ENCODE peak calls at places on chromosome 3, in nine cellular contexts. One of them, this sample, is unnamed.

GRCh38 chr3:169822983-169823382 is 10.3 kb upstream of the LRRC34 start:
- DNase-seq in nephron progenitor cell: no peak
- DNase-seq in progenitor cell of endocrine pancreas: no peak
- DNase-seq in astrocyte: no peak
- DNase-seq in body of pancreas: no peak
- DNase-seq in astrocyte of the spinal cord: no peak
- DNase-seq in CD4-positive, alpha-beta T cell: no peak
- DNase-seq in natural killer cell: no peak
- DNase-seq in bronchial epithelial cell: no peak
- DNase-seq in this sample: no peak

GRCh38 chr3:17431004-17431403 is 311.4 kb downstream of the TBC1D5 start:
- DNase-seq in CD4-positive, alpha-beta T cell: no peak
- DNase-seq in body of pancreas: no peak
- DNase-seq in progenitor cell of endocrine pancreas: no peak
- DNase-seq in nephron progenitor cell: no peak
- DNase-seq in bronchial epithelial cell: peak
- DNase-seq in natural killer cell: no peak
- DNase-seq in astrocyte of the spinal cord: peak
- DNase-seq in astrocyte: peak
- DNase-seq in this sample: no peak

GRCh38 chr3:12194669-12195161 is 36.0 kb upstream of the TIMP4 start:
- DNase-seq in progenitor cell of endocrine pancreas: no peak
- DNase-seq in CD4-positive, alpha-beta T cell: no peak
- DNase-seq in body of pancreas: no peak
- DNase-seq in nephron progenitor cell: no peak
- DNase-seq in natural killer cell: no peak
- DNase-seq in astrocyte: no peak
- DNase-seq in astrocyte of the spinal cord: no peak
- DNase-seq in bronchial epithelial cell: no peak
- DNase-seq in this sample: no peak

GRCh38 chr3:48970568-48970967 is 19.5 kb upstream of the P4HTM start:
- DNase-seq in progenitor cell of endocrine pancreas: no peak
- DNase-seq in natural killer cell: no peak
- DNase-seq in CD4-positive, alpha-beta T cell: no peak
- DNase-seq in astrocyte: no peak
- DNase-seq in astrocyte of the spinal cord: no peak
- DNase-seq in nephron progenitor cell: no peak
- DNase-seq in body of pancreas: no peak
- DNase-seq in bronchial epithelial cell: no peak
- DNase-seq in this sample: no peak

GRCh38 chr3:45984331-45985312 is 11.0 kb downstream of the FYCO1 start:
- DNase-seq in CD4-positive, alpha-beta T cell: no peak
- DNase-seq in nephron progenitor cell: no peak
- DNase-seq in body of pancreas: no peak
- DNase-seq in astrocyte: no peak
- DNase-seq in astrocyte of the spinal cord: peak
- DNase-seq in progenitor cell of endocrine pancreas: no peak
- DNase-seq in bronchial epithelial cell: no peak
- DNase-seq in natural killer cell: no peak
- DNase-seq in this sample: no peak

GRCh38 chr3:161423911-161424522 is 52.7 kb upstream of the SPTSSB start:
- DNase-seq in progenitor cell of endocrine pancreas: no peak
- DNase-seq in astrocyte of the spinal cord: peak
- DNase-seq in CD4-positive, alpha-beta T cell: no peak
- DNase-seq in bronchial epithelial cell: peak
- DNase-seq in nephron progenitor cell: no peak
- DNase-seq in body of pancreas: no peak
- DNase-seq in natural killer cell: no peak
- DNase-seq in astrocyte: no peak
- DNase-seq in this sample: no peak

GRCh38 chr3:159260049-159260662 is 458.3 kb downstream of the MFSD1 start:
- DNase-seq in body of pancreas: peak
- DNase-seq in astrocyte: peak
- DNase-seq in progenitor cell of endocrine pancreas: peak
- DNase-seq in astrocyte of the spinal cord: peak
- DNase-seq in nephron progenitor cell: peak
- DNase-seq in bronchial epithelial cell: peak
- DNase-seq in natural killer cell: no peak
- DNase-seq in CD4-positive, alpha-beta T cell: no peak
- DNase-seq in this sample: no peak

GRCh38 chr3:164459526-164460151 is 618.7 kb downstream of the SI start:
- DNase-seq in natural killer cell: no peak
- DNase-seq in CD4-positive, alpha-beta T cell: no peak
- DNase-seq in astrocyte of the spinal cord: no peak
- DNase-seq in nephron progenitor cell: no peak
- DNase-seq in astrocyte: no peak
- DNase-seq in progenitor cell of endocrine pancreas: no peak
- DNase-seq in body of pancreas: no peak
- DNase-seq in bronchial epithelial cell: no peak
- DNase-seq in this sample: no peak

GRCh38 chr3:138434276-138434874 is at the start of gene ESYT3:
- DNase-seq in bronchial epithelial cell: peak
- DNase-seq in body of pancreas: peak
- DNase-seq in progenitor cell of endocrine pancreas: peak
- DNase-seq in astrocyte of the spinal cord: peak
- DNase-seq in nephron progenitor cell: peak
- DNase-seq in natural killer cell: no peak
- DNase-seq in CD4-positive, alpha-beta T cell: no peak
- DNase-seq in astrocyte: peak
- DNase-seq in this sample: peak

GRCh38 chr3:111617912-111618601 is 22.9 kb upstream of the ZBED2 start:
- DNase-seq in body of pancreas: no peak
- DNase-seq in astrocyte: no peak
- DNase-seq in astrocyte of the spinal cord: no peak
- DNase-seq in CD4-positive, alpha-beta T cell: no peak
- DNase-seq in natural killer cell: no peak
- DNase-seq in nephron progenitor cell: no peak
- DNase-seq in bronchial epithelial cell: peak
- DNase-seq in progenitor cell of endocrine pancreas: no peak
- DNase-seq in this sample: no peak

GRCh38 chr3:171810278-171811058 is at the start of gene PLD1:
- DNase-seq in natural killer cell: peak
- DNase-seq in progenitor cell of endocrine pancreas: peak
- DNase-seq in astrocyte of the spinal cord: no peak
- DNase-seq in bronchial epithelial cell: peak
- DNase-seq in CD4-positive, alpha-beta T cell: peak
- DNase-seq in astrocyte: peak
- DNase-seq in body of pancreas: peak
- DNase-seq in nephron progenitor cell: peak
- DNase-seq in this sample: peak

GRCh38 chr3:40885423-40885822 is 313.9 kb upstream of the CTNNB1 start:
- DNase-seq in astrocyte: no peak
- DNase-seq in natural killer cell: no peak
- DNase-seq in progenitor cell of endocrine pancreas: no peak
- DNase-seq in CD4-positive, alpha-beta T cell: no peak
- DNase-seq in astrocyte of the spinal cord: no peak
- DNase-seq in bronchial epithelial cell: no peak
- DNase-seq in nephron progenitor cell: no peak
- DNase-seq in body of pancreas: no peak
- DNase-seq in this sample: no peak

GRCh38 chr3:22474706-22475470 is 723.9 kb upstream of the ZNF385D start:
- DNase-seq in astrocyte: peak
- DNase-seq in natural killer cell: no peak
- DNase-seq in CD4-positive, alpha-beta T cell: no peak
- DNase-seq in bronchial epithelial cell: no peak
- DNase-seq in astrocyte of the spinal cord: peak
- DNase-seq in progenitor cell of endocrine pancreas: no peak
- DNase-seq in body of pancreas: no peak
- DNase-seq in nephron progenitor cell: no peak
- DNase-seq in this sample: no peak

GRCh38 chr3:16897254-16897926 is 12.6 kb downstream of the PLCL2 start:
- DNase-seq in astrocyte: no peak
- DNase-seq in CD4-positive, alpha-beta T cell: no peak
- DNase-seq in natural killer cell: no peak
- DNase-seq in astrocyte of the spinal cord: no peak
- DNase-seq in progenitor cell of endocrine pancreas: no peak
- DNase-seq in bronchial epithelial cell: no peak
- DNase-seq in nephron progenitor cell: peak
- DNase-seq in body of pancreas: peak
- DNase-seq in this sample: no peak

GRCh38 chr3:66344846-66345578 is 124.2 kb downstream of the SLC25A26 start:
- DNase-seq in CD4-positive, alpha-beta T cell: no peak
- DNase-seq in body of pancreas: no peak
- DNase-seq in natural killer cell: no peak
- DNase-seq in astrocyte: no peak
- DNase-seq in progenitor cell of endocrine pancreas: no peak
- DNase-seq in bronchial epithelial cell: no peak
- DNase-seq in nephron progenitor cell: no peak
- DNase-seq in astrocyte of the spinal cord: no peak
- DNase-seq in this sample: no peak

GRCh38 chr3:155497930-155498647 is 204.6 kb upstream of the STRIT1 start:
- DNase-seq in natural killer cell: no peak
- DNase-seq in CD4-positive, alpha-beta T cell: no peak
- DNase-seq in progenitor cell of endocrine pancreas: no peak
- DNase-seq in body of pancreas: no peak
- DNase-seq in astrocyte of the spinal cord: peak
- DNase-seq in nephron progenitor cell: no peak
- DNase-seq in astrocyte: peak
- DNase-seq in bronchial epithelial cell: peak
- DNase-seq in this sample: no peak

GRCh38 chr3:16707260-16707659 is 102.0 kb upstream of the DAZL start:
- DNase-seq in natural killer cell: no peak
- DNase-seq in nephron progenitor cell: no peak
- DNase-seq in progenitor cell of endocrine pancreas: no peak
- DNase-seq in bronchial epithelial cell: no peak
- DNase-seq in body of pancreas: no peak
- DNase-seq in astrocyte: no peak
- DNase-seq in CD4-positive, alpha-beta T cell: no peak
- DNase-seq in astrocyte of the spinal cord: no peak
- DNase-seq in this sample: no peak

GRCh38 chr3:3102751-3103150 is 7.4 kb downstream of the IL5RA start:
- DNase-seq in body of pancreas: no peak
- DNase-seq in astrocyte: no peak
- DNase-seq in natural killer cell: no peak
- DNase-seq in astrocyte of the spinal cord: no peak
- DNase-seq in bronchial epithelial cell: no peak
- DNase-seq in CD4-positive, alpha-beta T cell: no peak
- DNase-seq in nephron progenitor cell: no peak
- DNase-seq in progenitor cell of endocrine pancreas: no peak
- DNase-seq in this sample: no peak

GRCh38 chr3:65350786-65351476 is 663.1 kb upstream of the ADAMTS9 start:
- DNase-seq in natural killer cell: no peak
- DNase-seq in astrocyte: no peak
- DNase-seq in nephron progenitor cell: no peak
- DNase-seq in bronchial epithelial cell: no peak
- DNase-seq in body of pancreas: no peak
- DNase-seq in astrocyte of the spinal cord: no peak
- DNase-seq in CD4-positive, alpha-beta T cell: no peak
- DNase-seq in progenitor cell of endocrine pancreas: no peak
- DNase-seq in this sample: no peak

GRCh38 chr3:40913192-40913591 is 286.1 kb upstream of the CTNNB1 start:
- DNase-seq in natural killer cell: no peak
- DNase-seq in progenitor cell of endocrine pancreas: no peak
- DNase-seq in astrocyte: no peak
- DNase-seq in bronchial epithelial cell: no peak
- DNase-seq in nephron progenitor cell: no peak
- DNase-seq in CD4-positive, alpha-beta T cell: no peak
- DNase-seq in astrocyte of the spinal cord: no peak
- DNase-seq in body of pancreas: no peak
- DNase-seq in this sample: no peak

GRCh38 chr3:134299888-134300206 is 49.2 kb upstream of the RYK start:
- DNase-seq in nephron progenitor cell: no peak
- DNase-seq in CD4-positive, alpha-beta T cell: no peak
- DNase-seq in bronchial epithelial cell: no peak
- DNase-seq in natural killer cell: no peak
- DNase-seq in progenitor cell of endocrine pancreas: no peak
- DNase-seq in astrocyte of the spinal cord: no peak
- DNase-seq in astrocyte: no peak
- DNase-seq in body of pancreas: no peak
- DNase-seq in this sample: no peak
- TF ChIP-seq CTCF in nephron progenitor cell: no peak
- TF ChIP-seq CTCF in CD4-positive, alpha-beta T cell: no peak
- TF ChIP-seq CTCF in bronchial epithelial cell: no peak
- TF ChIP-seq CTCF in natural killer cell: no peak
- TF ChIP-seq CTCF in progenitor cell of endocrine pancreas: no peak
- TF ChIP-seq CTCF in astrocyte of the spinal cord: no peak
- TF ChIP-seq CTCF in astrocyte: no peak
- TF ChIP-seq CTCF in body of pancreas: no peak
- TF ChIP-seq CTCF in this sample: no peak

GRCh38 chr3:120622870-120623718 is 27.0 kb downstream of the NDUFB4 start:
- DNase-seq in CD4-positive, alpha-beta T cell: no peak
- DNase-seq in astrocyte of the spinal cord: peak
- DNase-seq in bronchial epithelial cell: peak
- DNase-seq in progenitor cell of endocrine pancreas: no peak
- DNase-seq in astrocyte: peak
- DNase-seq in nephron progenitor cell: peak
- DNase-seq in natural killer cell: no peak
- DNase-seq in body of pancreas: no peak
- DNase-seq in this sample: no peak
- TF ChIP-seq CTCF in CD4-positive, alpha-beta T cell: no peak
- TF ChIP-seq CTCF in astrocyte of the spinal cord: peak
- TF ChIP-seq CTCF in bronchial epithelial cell: no peak
- TF ChIP-seq CTCF in progenitor cell of endocrine pancreas: peak
- TF ChIP-seq CTCF in astrocyte: no peak
- TF ChIP-seq CTCF in nephron progenitor cell: no peak
- TF ChIP-seq CTCF in natural killer cell: no peak
- TF ChIP-seq CTCF in body of pancreas: no peak
- TF ChIP-seq CTCF in this sample: no peak

GRCh38 chr3:116445291-116445841 is at the start of gene LSAMP:
- DNase-seq in astrocyte: peak
- DNase-seq in body of pancreas: no peak
- DNase-seq in natural killer cell: no peak
- DNase-seq in nephron progenitor cell: peak
- DNase-seq in CD4-positive, alpha-beta T cell: no peak
- DNase-seq in astrocyte of the spinal cord: peak
- DNase-seq in progenitor cell of endocrine pancreas: no peak
- DNase-seq in bronchial epithelial cell: no peak
- DNase-seq in this sample: peak
- TF ChIP-seq CTCF in astrocyte: no peak
- TF ChIP-seq CTCF in body of pancreas: no peak
- TF ChIP-seq CTCF in natural killer cell: no peak
- TF ChIP-seq CTCF in nephron progenitor cell: no peak
- TF ChIP-seq CTCF in CD4-positive, alpha-beta T cell: no peak
- TF ChIP-seq CTCF in astrocyte of the spinal cord: no peak
- TF ChIP-seq CTCF in progenitor cell of endocrine pancreas: no peak
- TF ChIP-seq CTCF in bronchial epithelial cell: no peak
- TF ChIP-seq CTCF in this sample: no peak

DNA sequence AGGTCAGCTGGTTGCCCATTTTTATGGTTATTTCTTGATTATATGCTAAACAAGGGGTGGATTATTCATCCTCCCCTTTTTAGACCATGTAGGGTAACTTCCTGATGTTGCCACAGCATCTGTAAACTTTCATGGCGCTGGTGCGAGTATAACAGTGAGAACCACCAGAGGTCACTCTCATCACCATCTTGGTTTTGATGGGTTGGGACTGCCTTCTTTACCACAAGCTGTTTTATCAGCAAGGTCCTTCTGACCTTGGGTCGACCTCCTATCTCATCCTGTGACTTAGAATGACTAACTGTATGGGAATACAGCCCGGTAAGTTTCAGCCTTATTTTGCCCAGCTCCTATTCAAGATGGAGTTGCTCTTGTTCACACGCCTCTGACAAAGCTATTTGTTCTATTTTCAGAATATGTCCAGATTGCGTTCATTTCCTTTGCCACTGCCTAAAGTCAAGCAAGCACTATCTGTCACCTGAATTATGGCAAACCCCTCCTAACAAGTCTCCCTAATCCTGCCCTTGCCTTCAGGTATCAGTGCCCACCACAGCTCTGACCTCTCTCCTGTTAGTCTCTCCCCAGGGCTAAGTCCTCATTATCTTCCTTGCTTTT is 308.5 kb downstream of the ROBO2 start:
- DNase-seq in nephron progenitor cell: peak
- DNase-seq in astrocyte: no peak
- DNase-seq in body of pancreas: no peak
- DNase-seq in bronchial epithelial cell: peak
- DNase-seq in progenitor cell of endocrine pancreas: no peak
- DNase-seq in astrocyte of the spinal cord: peak
- DNase-seq in CD4-positive, alpha-beta T cell: no peak
- DNase-seq in natural killer cell: no peak
- DNase-seq in this sample: no peak
- TF ChIP-seq CTCF in nephron progenitor cell: peak
- TF ChIP-seq CTCF in astrocyte: peak
- TF ChIP-seq CTCF in body of pancreas: peak
- TF ChIP-seq CTCF in bronchial epithelial cell: peak
- TF ChIP-seq CTCF in progenitor cell of endocrine pancreas: peak
- TF ChIP-seq CTCF in astrocyte of the spinal cord: peak
- TF ChIP-seq CTCF in CD4-positive, alpha-beta T cell: no peak
- TF ChIP-seq CTCF in natural killer cell: no peak
- TF ChIP-seq CTCF in this sample: no peak

This sample was measured in mesothelial cell of epicardium.